ENCODE peak calls at places on chromosomes 6 and 20, in five cellular contexts. L, Z, U, P and I are unnamed samples.

GRCh38 chr20:64037498-64038213 is 1.7 kb downstream of the C20orf204 start:
- DNase-seq in Z (no peak), P (no peak), L (no peak), U (no peak), I (no peak)

GRCh38 chr6:118776607-118777549 is 117.1 kb upstream of the ASF1A start:
- DNase-seq in U (peak; percentile 40), Z (peak; percentile 70), L (peak; percentile 84), P (peak; percentile 44), I (no peak)

GRCh38 chr20:49928411-49929141 is 7.6 kb upstream of the RNF114 start:
- DNase-seq in U (peak; percentile 57), P (peak; percentile 67), Z (peak; percentile 86), L (peak; percentile 90), I (no peak)

GRCh38 chr20:52313335-52313963 is 121.9 kb upstream of the ZFP64 start:
- DNase-seq in Z (peak; percentile 59), P (peak; percentile 10), L (peak; percentile 7), U (no peak), I (no peak)

GRCh38 chr20:38302721-38303120 is 1.2 kb upstream of the BPI start:
- DNase-seq in L (peak; percentile 19), U (no peak), P (no peak), Z (no peak), I (no peak)

GRCh38 chr6:27133281-27134227 is 113.9 kb upstream of the PRSS16 start:
- DNase-seq in Z (peak; percentile 76), P (no peak), L (peak; percentile 73), U (peak; percentile 46), I (peak; percentile 80)

GRCh38 chr6:68559716-68560115 is 75.4 kb upstream of the ADGRB3 start:
- DNase-seq in P (no peak), L (peak; percentile 67), Z (no peak), U (no peak), I (no peak)

GRCh38 chr6:90135672-90136071 is 161.0 kb downstream of the BACH2 start:
- DNase-seq in U (no peak), Z (peak; percentile 6), P (no peak), L (peak; percentile 71), I (no peak)

GRCh38 chr6:16471222-16471784 is 232.9 kb downstream of the GMPR start:
- DNase-seq in U (no peak), L (no peak), P (no peak), Z (no peak), I (no peak)

GRCh38 chr20:58832442-58832841 is 18.3 kb downstream of the GNAS-AS1 start:
- DNase-seq in Z (no peak), P (no peak), U (no peak), L (no peak), I (no peak)

GRCh38 chr20:38979842-38980241 is 17.7 kb downstream of the DHX35 start:
- DNase-seq in U (no peak), P (no peak), L (no peak), Z (no peak), I (no peak)

GRCh38 chr6:124869412-124869811 is 92.8 kb upstream of the RNF217 start:
- DNase-seq in U (no peak), L (no peak), P (no peak), Z (no peak), I (no peak)

GRCh38 chr20:23096986-23097520 is 10.9 kb upstream of the CD93 start:
- DNase-seq in P (no peak), U (no peak), L (no peak), Z (no peak), I (no peak)

GRCh38 chr20:53952528-53953096 is 117.8 kb downstream of the BCAS1 start:
- DNase-seq in P (no peak), L (no peak), U (no peak), Z (no peak), I (no peak)

GRCh38 chr20:37333848-37334318 is 12.1 kb upstream of the SRC start:
- DNase-seq in U (no peak), Z (no peak), L (no peak), P (no peak), I (no peak)

GRCh38 chr20:32045999-32046398 is 6.0 kb upstream of the HCK start:
- DNase-seq in L (no peak), U (no peak), Z (no peak), P (no peak), I (no peak)

GRCh38 chr6:71194730-71195129 is 93.9 kb upstream of the OGFRL1 start:
- DNase-seq in P (no peak), U (no peak), Z (no peak), L (peak; percentile 68), I (no peak)

GRCh38 chr20:346640-347316 is at the start of gene NRSN2:
- DNase-seq in U (no peak), L (peak; percentile 72), P (peak; percentile 72), Z (peak; percentile 77), I (no peak)

GRCh38 chr6:118551063-118551672 is 3.1 kb downstream of the PLN start:
- DNase-seq in Z (peak; percentile 47), U (no peak), L (peak; percentile 76), P (no peak), I (no peak)

GRCh38 chr6:158457616-158458278 is 102.1 kb upstream of the TMEM181 start:
- DNase-seq in U (no peak), L (no peak), P (no peak), Z (no peak), I (no peak)

GRCh38 chr6:99613398-99613704 is 6.7 kb downstream of the PRDM13 start:
- DNase-seq in L (no peak), U (no peak), P (no peak), Z (peak; percentile 66), I (no peak)

GRCh38 chr6:34423254-34423653 is 2.6 kb downstream of the RPS10 start:
- DNase-seq in Z (no peak), P (no peak), L (no peak), U (no peak), I (no peak)

GRCh38 chr6:34425132-34425497 is 754 bp downstream of the RPS10 start:
- DNase-seq in Z (no peak), L (peak; percentile 14), P (no peak), U (no peak), I (no peak)

GRCh38 chr6:34424200-34425131 is 1.4 kb downstream of the RPS10 start:
- DNase-seq in P (peak; percentile 13), Z (no peak), L (no peak), U (no peak), I (no peak)

DNA sequence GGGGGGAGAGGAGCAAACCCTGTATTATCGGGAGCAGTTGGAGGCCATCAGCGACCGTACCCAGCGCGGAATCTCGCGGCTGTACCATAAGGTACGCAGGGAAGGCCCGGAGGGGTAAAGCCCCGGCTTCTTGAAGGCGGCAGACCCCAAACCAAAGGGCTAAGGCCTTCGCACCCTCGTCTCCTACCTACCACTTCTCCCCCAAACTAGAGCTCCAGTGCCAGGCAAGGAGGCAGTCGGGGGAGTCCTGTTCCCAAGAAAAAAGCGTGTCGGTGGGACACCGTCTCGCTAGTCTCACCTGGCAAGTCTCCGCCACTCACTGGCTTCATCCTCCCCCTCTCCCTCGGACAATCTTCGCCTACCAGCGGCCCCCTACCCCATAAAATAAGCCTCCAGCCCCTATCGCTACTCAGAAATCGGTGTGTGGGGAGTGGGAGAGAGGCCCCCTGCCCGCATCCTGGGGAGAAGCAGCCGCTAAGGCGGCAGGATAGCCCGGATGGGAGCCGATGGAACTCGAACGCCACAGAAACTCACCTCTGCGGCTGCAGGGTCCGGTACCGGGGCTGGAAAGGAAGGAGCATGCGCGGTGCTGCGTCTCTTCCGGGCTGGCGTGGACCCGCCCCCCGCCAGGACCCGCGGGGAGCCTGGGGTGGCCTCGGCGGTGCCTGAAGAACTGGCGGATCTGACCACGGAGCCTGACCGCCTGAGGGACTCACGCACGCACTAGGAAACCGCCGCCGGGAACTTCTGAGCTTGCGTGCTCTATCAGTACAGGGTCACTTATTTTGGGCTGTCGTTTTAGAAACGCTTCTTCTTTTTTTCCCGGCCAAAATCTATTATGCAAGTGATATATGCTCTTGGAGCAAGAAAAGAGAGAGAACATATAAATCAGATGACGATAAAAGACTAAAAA is at the start of gene RPS10:
- DNase-seq in L (peak; percentile 93), Z (peak; percentile 90), P (peak; percentile 91), U (peak; percentile 79), I (peak; percentile 96)
- TF ChIP-seq CTCF in L (no peak), Z (no peak), P (no peak), U (no peak), I (no peak)

DNA sequence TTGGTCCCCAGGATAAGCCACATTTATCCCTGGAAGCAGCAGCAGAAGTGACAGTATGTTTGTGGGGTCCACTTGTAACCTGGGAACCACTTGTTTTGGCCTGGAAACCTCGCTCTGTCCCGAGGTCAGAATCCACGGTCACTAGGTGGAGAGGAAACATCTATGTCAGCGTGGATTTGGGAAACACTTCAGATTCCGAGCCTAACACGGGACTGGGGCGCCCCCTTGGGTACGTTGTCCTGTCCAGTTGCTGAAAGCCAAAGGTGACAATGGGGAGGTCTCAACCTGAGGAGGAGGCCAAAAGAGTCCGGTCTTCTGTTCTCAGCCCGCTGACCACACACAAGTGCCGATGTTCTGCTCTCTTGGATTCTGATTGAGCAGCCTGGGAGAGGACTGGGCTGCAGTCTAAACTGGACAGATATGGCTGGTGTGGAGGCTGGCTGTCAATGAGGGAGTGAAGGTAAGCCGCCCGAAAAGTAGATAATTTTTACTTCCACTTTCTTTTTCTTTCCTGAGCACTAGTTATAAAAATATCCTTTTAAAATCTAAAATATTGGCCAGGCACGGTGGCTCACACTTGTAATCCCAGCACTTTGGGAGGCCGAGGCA is 4.9 kb upstream of the ZFP57 start:
- DNase-seq in U (no peak), Z (no peak), P (no peak), L (no peak), I (no peak)
- TF ChIP-seq CTCF in U (no peak), Z (no peak), P (no peak), L (no peak), I (no peak)

GRCh38 chr6:131062245-131063027 is 609 bp downstream of the EPB41L2 start:
- DNase-seq in P (peak; percentile 47), U (no peak), L (no peak), Z (no peak), I (no peak)

GRCh38 chr6:131063764-131064272 is 773 bp upstream of the EPB41L2 start:
- DNase-seq in P (no peak), U (no peak), L (no peak), Z (no peak), I (no peak)

GRCh38 chr6:131061771-131062160 is 1.3 kb downstream of the EPB41L2 start:
- DNase-seq in U (no peak), Z (no peak), P (no peak), L (no peak), I (no peak)

GRCh38 chr6:131061041-131061770 is 1.8 kb downstream of the EPB41L2 start:
- DNase-seq in P (no peak), Z (peak; percentile 52), U (no peak), L (peak; percentile 62), I (no peak)

DNA sequence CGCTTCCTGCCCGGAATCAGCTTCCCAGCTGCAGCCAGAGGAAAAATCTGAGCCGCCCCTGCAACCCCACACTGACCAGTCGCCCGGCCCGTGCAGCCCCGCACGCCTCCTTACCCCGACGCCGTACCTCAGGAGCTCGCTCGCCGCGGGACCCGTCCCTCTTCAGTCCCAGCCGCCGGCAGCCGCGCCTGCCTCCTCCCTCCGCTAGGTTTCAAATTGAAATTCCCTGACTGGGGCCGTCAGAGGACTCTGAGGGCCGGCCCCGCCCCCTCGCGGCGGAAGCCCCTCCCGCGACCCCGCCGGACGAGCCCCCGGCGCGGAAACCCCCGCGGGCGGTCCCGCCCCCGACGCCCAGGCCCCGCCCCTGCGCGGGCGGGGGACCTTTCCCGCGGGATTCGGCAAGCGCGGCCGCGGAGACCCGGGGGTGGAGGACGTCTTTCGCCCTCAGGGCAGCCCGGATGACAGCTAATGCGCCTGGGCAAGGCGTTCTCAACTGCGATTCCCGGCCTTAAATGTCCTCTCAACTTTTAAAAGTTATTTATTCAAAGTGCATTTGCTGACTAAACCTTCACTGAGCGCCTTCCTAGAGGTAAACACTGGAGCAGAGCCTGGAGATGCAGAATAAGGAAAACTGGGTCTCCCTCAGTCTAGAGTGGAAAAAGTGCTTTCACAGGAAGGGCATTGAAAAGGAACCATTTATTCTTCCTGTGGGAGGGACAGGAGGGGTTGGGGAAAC is at the start of gene EPB41L2:
- DNase-seq in L (peak; percentile 91), U (peak; percentile 55), P (peak; percentile 90), Z (peak; percentile 79), I (peak; percentile 91)
- TF ChIP-seq CTCF in L (no peak), U (peak; percentile 18), P (peak; percentile 29), Z (no peak), I (peak; percentile 70)

GRCh38 chr6:42879372-42880239 is at the start of gene RPL7L1:
- DNase-seq in L (peak; percentile 90), Z (peak; percentile 90), P (peak; percentile 80), U (peak; percentile 70), I (peak; percentile 83)
- TF ChIP-seq CTCF in L (no peak), Z (no peak), P (no peak), U (no peak), I (peak; percentile 46)